ENCODE peak calls at places on chromosomes 7 and 10, in nine cellular contexts. One of them, this sample, is unnamed.

GRCh38 chr10:67127441-67127840 is 201.6 kb downstream of the LRRTM3 start:
- DNase-seq in sciatic nerve: no peak
- DNase-seq in non-pigmented ciliary epithelial cell: no peak
- DNase-seq in uterus: no peak
- DNase-seq in pancreas: no peak
- DNase-seq in endothelial cell: no peak
- DNase-seq in sigmoid colon: no peak
- DNase-seq in activated CD4-positive, CD25-positive, alpha-beta regulatory T cell treated with anti-CD3 and anti-CD28 coated beads, Interleukin-2, amount 50 U/mL, for 72 hours: no peak
- DNase-seq in Panc1: no peak
- DNase-seq in this sample: no peak

GRCh38 chr7:98805956-98806838 is 63.6 kb downstream of the TMEM130 start:
- DNase-seq in non-pigmented ciliary epithelial cell: no peak
- DNase-seq in activated CD4-positive, CD25-positive, alpha-beta regulatory T cell treated with anti-CD3 and anti-CD28 coated beads, Interleukin-2, amount 50 U/mL, for 72 hours: no peak
- DNase-seq in endothelial cell: no peak
- DNase-seq in sigmoid colon: no peak
- DNase-seq in pancreas: no peak
- DNase-seq in Panc1: no peak
- DNase-seq in sciatic nerve: no peak
- DNase-seq in uterus: no peak
- DNase-seq in this sample: no peak

GRCh38 chr10:89413398-89413912 is 913 bp upstream of the IFIT5 start:
- DNase-seq in activated CD4-positive, CD25-positive, alpha-beta regulatory T cell treated with anti-CD3 and anti-CD28 coated beads, Interleukin-2, amount 50 U/mL, for 72 hours: no peak
- DNase-seq in sigmoid colon: no peak
- DNase-seq in pancreas: no peak
- DNase-seq in endothelial cell: no peak
- DNase-seq in Panc1: no peak
- DNase-seq in sciatic nerve: no peak
- DNase-seq in non-pigmented ciliary epithelial cell: no peak
- DNase-seq in uterus: no peak
- DNase-seq in this sample: no peak

GRCh38 chr10:98414578-98414931 is 427 bp downstream of the PYROXD2 start:
- DNase-seq in sigmoid colon: no peak
- DNase-seq in non-pigmented ciliary epithelial cell: no peak
- DNase-seq in uterus: no peak
- DNase-seq in activated CD4-positive, CD25-positive, alpha-beta regulatory T cell treated with anti-CD3 and anti-CD28 coated beads, Interleukin-2, amount 50 U/mL, for 72 hours: no peak
- DNase-seq in sciatic nerve: no peak
- DNase-seq in Panc1: no peak
- DNase-seq in endothelial cell: no peak
- DNase-seq in pancreas: no peak
- DNase-seq in this sample: no peak

GRCh38 chr10:87706731-87707130 is 47.1 kb downstream of the PAPSS2 start:
- DNase-seq in pancreas: no peak
- DNase-seq in Panc1: no peak
- DNase-seq in non-pigmented ciliary epithelial cell: no peak
- DNase-seq in uterus: no peak
- DNase-seq in endothelial cell: no peak
- DNase-seq in sigmoid colon: no peak
- DNase-seq in sciatic nerve: no peak
- DNase-seq in activated CD4-positive, CD25-positive, alpha-beta regulatory T cell treated with anti-CD3 and anti-CD28 coated beads, Interleukin-2, amount 50 U/mL, for 72 hours: no peak
- DNase-seq in this sample: no peak

GRCh38 chr10:11548763-11549089 is 62.7 kb downstream of the USP6NL start:
- DNase-seq in activated CD4-positive, CD25-positive, alpha-beta regulatory T cell treated with anti-CD3 and anti-CD28 coated beads, Interleukin-2, amount 50 U/mL, for 72 hours: no peak
- DNase-seq in endothelial cell: no peak
- DNase-seq in sciatic nerve: no peak
- DNase-seq in sigmoid colon: no peak
- DNase-seq in Panc1: no peak
- DNase-seq in uterus: no peak
- DNase-seq in non-pigmented ciliary epithelial cell: no peak
- DNase-seq in pancreas: no peak
- DNase-seq in this sample: no peak

GRCh38 chr7:22627136-22627535 is 99.9 kb upstream of the IL6 start:
- DNase-seq in non-pigmented ciliary epithelial cell: no peak
- DNase-seq in sigmoid colon: no peak
- DNase-seq in Panc1: no peak
- DNase-seq in activated CD4-positive, CD25-positive, alpha-beta regulatory T cell treated with anti-CD3 and anti-CD28 coated beads, Interleukin-2, amount 50 U/mL, for 72 hours: no peak
- DNase-seq in sciatic nerve: no peak
- DNase-seq in pancreas: no peak
- DNase-seq in uterus: no peak
- DNase-seq in endothelial cell: no peak
- DNase-seq in this sample: no peak

GRCh38 chr10:110774069-110775021 is 97.4 kb upstream of the PDCD4 start:
- DNase-seq in endothelial cell: no peak
- DNase-seq in Panc1: peak; percentile 82
- DNase-seq in activated CD4-positive, CD25-positive, alpha-beta regulatory T cell treated with anti-CD3 and anti-CD28 coated beads, Interleukin-2, amount 50 U/mL, for 72 hours: peak; percentile 41
- DNase-seq in sciatic nerve: no peak
- DNase-seq in sigmoid colon: no peak
- DNase-seq in pancreas: no peak
- DNase-seq in uterus: no peak
- DNase-seq in non-pigmented ciliary epithelial cell: peak; percentile 54
- DNase-seq in this sample: no peak

GRCh38 chr7:123673137-123673732 is 17.6 kb downstream of the LMOD2 start:
- DNase-seq in uterus: no peak
- DNase-seq in sciatic nerve: no peak
- DNase-seq in non-pigmented ciliary epithelial cell: no peak
- DNase-seq in pancreas: no peak
- DNase-seq in activated CD4-positive, CD25-positive, alpha-beta regulatory T cell treated with anti-CD3 and anti-CD28 coated beads, Interleukin-2, amount 50 U/mL, for 72 hours: no peak
- DNase-seq in Panc1: no peak
- DNase-seq in sigmoid colon: no peak
- DNase-seq in endothelial cell: no peak
- DNase-seq in this sample: no peak

GRCh38 chr7:16027396-16027795 is 340.9 kb upstream of the MEOX2 start:
- DNase-seq in uterus: no peak
- DNase-seq in sigmoid colon: no peak
- DNase-seq in endothelial cell: no peak
- DNase-seq in Panc1: no peak
- DNase-seq in activated CD4-positive, CD25-positive, alpha-beta regulatory T cell treated with anti-CD3 and anti-CD28 coated beads, Interleukin-2, amount 50 U/mL, for 72 hours: no peak
- DNase-seq in sciatic nerve: no peak
- DNase-seq in pancreas: no peak
- DNase-seq in non-pigmented ciliary epithelial cell: no peak
- DNase-seq in this sample: no peak

GRCh38 chr10:132462463-132463332 is 65.7 kb downstream of the PWWP2B start:
- DNase-seq in Panc1: no peak
- DNase-seq in uterus: no peak
- DNase-seq in pancreas: peak; percentile 27
- DNase-seq in activated CD4-positive, CD25-positive, alpha-beta regulatory T cell treated with anti-CD3 and anti-CD28 coated beads, Interleukin-2, amount 50 U/mL, for 72 hours: no peak
- DNase-seq in sciatic nerve: no peak
- DNase-seq in endothelial cell: no peak
- DNase-seq in non-pigmented ciliary epithelial cell: no peak
- DNase-seq in sigmoid colon: no peak
- DNase-seq in this sample: no peak

GRCh38 chr10:76299501-76299900 is 868.1 kb downstream of the LRMDA start:
- DNase-seq in sciatic nerve: no peak
- DNase-seq in endothelial cell: no peak
- DNase-seq in activated CD4-positive, CD25-positive, alpha-beta regulatory T cell treated with anti-CD3 and anti-CD28 coated beads, Interleukin-2, amount 50 U/mL, for 72 hours: no peak
- DNase-seq in uterus: no peak
- DNase-seq in pancreas: no peak
- DNase-seq in Panc1: no peak
- DNase-seq in non-pigmented ciliary epithelial cell: no peak
- DNase-seq in sigmoid colon: no peak
- DNase-seq in this sample: no peak

GRCh38 chr10:119087271-119087897 is 6.8 kb upstream of the EIF3A start:
- DNase-seq in pancreas: no peak
- DNase-seq in non-pigmented ciliary epithelial cell: no peak
- DNase-seq in activated CD4-positive, CD25-positive, alpha-beta regulatory T cell treated with anti-CD3 and anti-CD28 coated beads, Interleukin-2, amount 50 U/mL, for 72 hours: no peak
- DNase-seq in uterus: no peak
- DNase-seq in sigmoid colon: peak; percentile 48
- DNase-seq in Panc1: no peak
- DNase-seq in endothelial cell: no peak
- DNase-seq in sciatic nerve: peak; percentile 35
- DNase-seq in this sample: no peak

GRCh38 chr7:141915565-141915964 is 634 bp upstream of the OR9A4 start:
- DNase-seq in sciatic nerve: no peak
- DNase-seq in uterus: no peak
- DNase-seq in endothelial cell: no peak
- DNase-seq in sigmoid colon: no peak
- DNase-seq in Panc1: no peak
- DNase-seq in activated CD4-positive, CD25-positive, alpha-beta regulatory T cell treated with anti-CD3 and anti-CD28 coated beads, Interleukin-2, amount 50 U/mL, for 72 hours: no peak
- DNase-seq in pancreas: peak; percentile 43
- DNase-seq in non-pigmented ciliary epithelial cell: no peak
- DNase-seq in this sample: no peak

GRCh38 chr7:43479042-43479441 is 103.9 kb upstream of the STK17A start:
- DNase-seq in uterus: no peak
- DNase-seq in endothelial cell: no peak
- DNase-seq in pancreas: no peak
- DNase-seq in non-pigmented ciliary epithelial cell: no peak
- DNase-seq in activated CD4-positive, CD25-positive, alpha-beta regulatory T cell treated with anti-CD3 and anti-CD28 coated beads, Interleukin-2, amount 50 U/mL, for 72 hours: no peak
- DNase-seq in sciatic nerve: no peak
- DNase-seq in Panc1: no peak
- DNase-seq in sigmoid colon: no peak
- DNase-seq in this sample: no peak

GRCh38 chr10:53909791-53910190 is 891.2 kb downstream of the PCDH15 start:
- DNase-seq in sigmoid colon: no peak
- DNase-seq in non-pigmented ciliary epithelial cell: no peak
- DNase-seq in pancreas: no peak
- DNase-seq in Panc1: no peak
- DNase-seq in activated CD4-positive, CD25-positive, alpha-beta regulatory T cell treated with anti-CD3 and anti-CD28 coated beads, Interleukin-2, amount 50 U/mL, for 72 hours: no peak
- DNase-seq in uterus: no peak
- DNase-seq in sciatic nerve: no peak
- DNase-seq in endothelial cell: no peak
- DNase-seq in this sample: no peak

GRCh38 chr7:125606661-125607060 is 677.0 kb upstream of the POT1 start:
- DNase-seq in activated CD4-positive, CD25-positive, alpha-beta regulatory T cell treated with anti-CD3 and anti-CD28 coated beads, Interleukin-2, amount 50 U/mL, for 72 hours: no peak
- DNase-seq in sciatic nerve: no peak
- DNase-seq in endothelial cell: no peak
- DNase-seq in pancreas: no peak
- DNase-seq in uterus: no peak
- DNase-seq in non-pigmented ciliary epithelial cell: no peak
- DNase-seq in Panc1: no peak
- DNase-seq in sigmoid colon: no peak
- DNase-seq in this sample: no peak

GRCh38 chr7:104723001-104723400 is 291.0 kb upstream of the KMT2E start:
- DNase-seq in sigmoid colon: no peak
- DNase-seq in uterus: no peak
- DNase-seq in activated CD4-positive, CD25-positive, alpha-beta regulatory T cell treated with anti-CD3 and anti-CD28 coated beads, Interleukin-2, amount 50 U/mL, for 72 hours: no peak
- DNase-seq in sciatic nerve: no peak
- DNase-seq in pancreas: no peak
- DNase-seq in endothelial cell: no peak
- DNase-seq in non-pigmented ciliary epithelial cell: no peak
- DNase-seq in Panc1: no peak
- DNase-seq in this sample: no peak

GRCh38 chr7:29988391-29989256 is 977 bp downstream of the SCRN1 start:
- DNase-seq in Panc1: peak; percentile 76
- DNase-seq in endothelial cell: peak; percentile 33
- DNase-seq in non-pigmented ciliary epithelial cell: peak; percentile 64
- DNase-seq in sciatic nerve: peak; percentile 72
- DNase-seq in pancreas: peak; percentile 57
- DNase-seq in activated CD4-positive, CD25-positive, alpha-beta regulatory T cell treated with anti-CD3 and anti-CD28 coated beads, Interleukin-2, amount 50 U/mL, for 72 hours: no peak
- DNase-seq in sigmoid colon: peak; percentile 78
- DNase-seq in uterus: peak; percentile 49
- DNase-seq in this sample: peak; percentile 22

GRCh38 chr7:72805526-72806494 is 22.2 kb downstream of the TYW1B start:
- DNase-seq in endothelial cell: no peak
- DNase-seq in Panc1: no peak
- DNase-seq in sciatic nerve: no peak
- DNase-seq in activated CD4-positive, CD25-positive, alpha-beta regulatory T cell treated with anti-CD3 and anti-CD28 coated beads, Interleukin-2, amount 50 U/mL, for 72 hours: no peak
- DNase-seq in non-pigmented ciliary epithelial cell: peak; percentile 65
- DNase-seq in pancreas: no peak
- DNase-seq in uterus: no peak
- DNase-seq in sigmoid colon: no peak
- DNase-seq in this sample: no peak